ENCODE peak calls at places on chromosomes 2 and 18, in seven cellular contexts. B, X, F, N, V, S and U are unnamed samples.
A peak's percentile ranks its signal among the peaks of the same experiment; 100 is the strongest.

GRCh38 chr2:141941224-141941714 is 189.5 kb downstream of the LRP1B start:
- DNase-seq in F (no peak), S (no peak), V (no peak), X (no peak), B (no peak), N (no peak), U (no peak)

GRCh38 chr2:230956827-230957755 is 32.0 kb upstream of the GPR55 start:
- DNase-seq in X (no peak), B (peak; percentile 58), S (peak; percentile 83), V (no peak), F (peak; percentile 42), N (peak; percentile 65), U (no peak)

GRCh38 chr2:47043142-47043890 is 111.8 kb downstream of the STPG4 start:
- DNase-seq in B (no peak), N (peak; percentile 92), S (peak; percentile 72), V (no peak), F (peak; percentile 83), X (no peak), U (no peak)

GRCh38 chr18:8287184-8287885 is 321.9 kb upstream of the RAB12 start:
- DNase-seq in X (no peak), N (no peak), V (no peak), B (no peak), S (no peak), F (no peak), U (no peak)

GRCh38 chr2:241860184-241861078 is 1.7 kb upstream of the PDCD1 start:
- DNase-seq in N (no peak), X (no peak), V (no peak), S (peak; percentile 64), F (no peak), B (no peak), U (no peak)

GRCh38 chr18:73829146-73829545 is 318.5 kb downstream of the FBXO15 start:
- DNase-seq in B (no peak), V (no peak), F (no peak), X (no peak), N (no peak), S (no peak), U (no peak)

GRCh38 chr18:62616331-62616805 is 93.5 kb downstream of the ZCCHC2 start:
- DNase-seq in F (no peak), B (no peak), N (peak; percentile 11), X (no peak), S (no peak), V (no peak), U (no peak)

GRCh38 chr2:109388018-109388417 is 225.7 kb downstream of the SEPTIN10 start:
- DNase-seq in V (no peak), F (no peak), S (no peak), X (no peak), B (no peak), N (no peak), U (no peak)

GRCh38 chr2:216804357-216805350 is 55.2 kb downstream of the TNP1 start:
- DNase-seq in F (no peak), X (no peak), N (no peak), V (no peak), B (no peak), S (no peak), U (no peak)

GRCh38 chr2:235643680-235644117 is 149.9 kb downstream of the AGAP1 start:
- DNase-seq in X (no peak), N (no peak), F (no peak), V (no peak), S (no peak), B (no peak), U (no peak)

GRCh38 chr2:152825834-152826233 is 107.4 kb downstream of the ARL6IP6 start:
- DNase-seq in S (no peak), X (no peak), V (no peak), F (no peak), B (no peak), N (peak; percentile 22), U (no peak)

GRCh38 chr2:109257653-109258052 is 128.6 kb downstream of the SH3RF3 start:
- DNase-seq in X (no peak), F (no peak), V (no peak), N (no peak), S (no peak), B (no peak), U (no peak)